ENCODE peak calls at places on chromosome 20, in ten cellular contexts. D, G, E, Y, J, H, P, F, A and U are unnamed samples.

GRCh38 chr20:58514321-58515239 is 619 bp downstream of the APCDD1L start:
- DNase-seq in D (no peak), G (no peak), E (peak), Y (no peak), J (no peak), H (no peak), P (peak), F (peak), A (peak), U (peak)

GRCh38 chr20:3901028-3901746 is 12.0 kb downstream of the PANK2 start:
- DNase-seq in D (no peak), G (peak), E (no peak), Y (no peak), J (no peak), H (no peak), P (peak), F (no peak), A (no peak), U (no peak)

GRCh38 chr20:17225891-17226409 is 890 bp upstream of the PCSK2 start:
- DNase-seq in D (no peak), G (no peak), E (no peak), Y (no peak), J (no peak), H (peak), P (peak), F (no peak), A (peak), U (peak)

GRCh38 chr20:43804781-43805180 is 78.0 kb upstream of the GTSF1L start:
- DNase-seq in D (no peak), G (no peak), E (no peak), Y (no peak), J (no peak), H (no peak), P (no peak), F (no peak), A (no peak), U (no peak)

GRCh38 chr20:57621426-57622200 is 1.4 kb upstream of the ZBP1 start:
- DNase-seq in D (no peak), G (no peak), E (no peak), Y (no peak), J (no peak), H (no peak), P (peak), F (no peak), A (no peak), U (no peak)

GRCh38 chr20:50930139-50931047 is 844 bp downstream of the ADNP start:
- DNase-seq in D (peak), G (no peak), E (no peak), Y (no peak), J (peak), H (peak), P (peak), F (no peak), A (peak), U (peak)

GRCh38 chr20:17376031-17376430 is 149.2 kb downstream of the PCSK2 start:
- DNase-seq in D (no peak), G (no peak), E (no peak), Y (no peak), J (no peak), H (no peak), P (no peak), F (no peak), A (no peak), U (no peak)

GRCh38 chr20:36377348-36378326 is 71.5 kb downstream of the DLGAP4 start:
- DNase-seq in D (no peak), G (no peak), E (no peak), Y (no peak), J (no peak), H (no peak), P (no peak), F (no peak), A (no peak), U (no peak)

GRCh38 chr20:50115041-50115512 is 2.1 kb upstream of the UBE2V1 start:
- DNase-seq in D (no peak), G (no peak), E (no peak), Y (no peak), J (no peak), H (no peak), P (no peak), F (no peak), A (no peak), U (no peak)

GRCh38 chr20:31842471-31843157 is 2.8 kb downstream of the FOXS1 start:
- DNase-seq in D (no peak), G (no peak), E (no peak), Y (no peak), J (no peak), H (no peak), P (peak), F (peak), A (peak), U (peak)

GRCh38 chr20:22716824-22717351 is 132.5 kb upstream of the FOXA2 start:
- DNase-seq in D (no peak), G (no peak), E (no peak), Y (no peak), J (no peak), H (no peak), P (no peak), F (no peak), A (no peak), U (peak)